ENCODE peak calls at places on chromosome 14, in ten cellular contexts. R, O, E, V, P, I, A, T, M and F are unnamed samples.

GRCh38 chr14:72049462-72049861 is 117.2 kb downstream of the RGS6 start:
- DNase-seq in T (no peak), V (no peak), O (no peak), E (no peak), I (peak), P (no peak), R (no peak), M (no peak), A (peak), F (no peak)

GRCh38 chr14:100841445-100842403 is 15.8 kb downstream of the MEG3 start:
- DNase-seq in A (no peak), M (no peak), E (no peak), R (peak), P (no peak), I (no peak), T (no peak), O (no peak), V (no peak), F (no peak)

GRCh38 chr14:77189479-77189878 is 7.9 kb downstream of the TMEM63C start:
- DNase-seq in P (no peak), T (no peak), A (no peak), I (no peak), O (no peak), V (no peak), R (no peak), M (no peak), E (no peak), F (no peak)

GRCh38 chr14:67935371-67935770 is 115.8 kb downstream of the RAD51B start:
- DNase-seq in M (no peak), E (no peak), T (no peak), R (no peak), O (no peak), I (no peak), V (no peak), A (no peak), P (no peak), F (no peak)

GRCh38 chr14:33061667-33062325 is 123.1 kb downstream of the NPAS3 start:
- DNase-seq in M (peak), E (no peak), I (peak), V (no peak), T (no peak), P (no peak), O (no peak), A (no peak), R (no peak), F (peak)

GRCh38 chr14:34324363-34324795 is 137.7 kb downstream of the SPTSSA start:
- DNase-seq in M (no peak), P (peak), A (peak), R (no peak), T (no peak), I (peak), V (peak), O (peak), E (no peak), F (peak)

GRCh38 chr14:53152909-53153701 is at the start of gene DDHD1:
- DNase-seq in R (peak), T (no peak), I (peak), V (peak), M (peak), P (peak), A (peak), E (peak), O (peak), F (peak)

GRCh38 chr14:75249251-75249957 is 29.2 kb upstream of the FOS start:
- DNase-seq in A (peak), P (no peak), T (no peak), E (no peak), V (peak), O (no peak), R (peak), M (no peak), I (peak), F (no peak)

GRCh38 chr14:83120187-83120586 is 1586.5 kb upstream of the SEL1L start:
- DNase-seq in M (no peak), T (no peak), E (no peak), V (no peak), O (no peak), I (peak), R (no peak), A (peak), P (no peak), F (no peak)

GRCh38 chr14:64550539-64551333 is 975 bp downstream of the PPP1R36 start:
- DNase-seq in P (no peak), E (no peak), M (no peak), V (no peak), I (no peak), T (no peak), R (no peak), O (no peak), A (no peak), F (no peak)

GRCh38 chr14:97946291-97946690 is 1149.1 kb downstream of the VRK1 start:
- DNase-seq in R (no peak), A (no peak), I (no peak), T (no peak), O (no peak), M (peak), E (no peak), V (no peak), P (no peak), F (peak)

GRCh38 chr14:81208489-81208888 is 12.3 kb downstream of the GTF2A1 start:
- DNase-seq in R (peak), A (peak), P (no peak), O (no peak), T (no peak), I (no peak), V (peak), E (no peak), M (no peak), F (no peak)

DNA sequence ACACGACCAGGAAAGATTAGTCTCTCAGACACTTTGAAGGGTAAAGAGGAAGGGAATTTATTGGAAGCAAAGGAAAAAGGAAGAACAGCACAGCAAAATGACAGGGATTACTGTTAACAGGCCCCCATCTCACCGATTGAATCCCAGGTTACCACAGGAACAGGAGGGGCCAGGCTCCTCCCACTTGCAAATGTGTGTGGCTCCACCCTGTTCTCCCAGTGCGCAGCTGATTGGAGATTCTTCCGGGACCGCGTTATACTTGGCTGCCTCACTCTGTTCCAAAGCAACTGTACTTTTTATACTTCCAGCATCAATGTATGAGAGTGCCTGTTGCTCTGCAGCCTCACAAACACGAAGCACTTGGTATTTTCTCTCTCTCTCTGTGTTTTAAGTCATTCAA is 273.6 kb upstream of the MDGA2 start:
- DNase-seq in V (no peak), I (no peak), P (peak), R (no peak), T (no peak), O (no peak), A (no peak), M (peak), E (no peak), F (peak)
- TF ChIP-seq CTCF in V (no peak), I (no peak), P (no peak), R (no peak), T (no peak), O (no peak), A (no peak), M (no peak), E (no peak), F (no peak)

GRCh38 chr14:106129274-106129673 is 602.9 kb downstream of the TMEM121 start:
- DNase-seq in O (no peak), T (no peak), V (no peak), R (no peak), P (no peak), I (no peak), M (no peak), A (no peak), E (no peak), F (no peak)
- TF ChIP-seq CTCF in O (no peak), T (no peak), V (no peak), R (no peak), P (no peak), I (no peak), M (no peak), A (no peak), E (no peak), F (no peak)

DNA sequence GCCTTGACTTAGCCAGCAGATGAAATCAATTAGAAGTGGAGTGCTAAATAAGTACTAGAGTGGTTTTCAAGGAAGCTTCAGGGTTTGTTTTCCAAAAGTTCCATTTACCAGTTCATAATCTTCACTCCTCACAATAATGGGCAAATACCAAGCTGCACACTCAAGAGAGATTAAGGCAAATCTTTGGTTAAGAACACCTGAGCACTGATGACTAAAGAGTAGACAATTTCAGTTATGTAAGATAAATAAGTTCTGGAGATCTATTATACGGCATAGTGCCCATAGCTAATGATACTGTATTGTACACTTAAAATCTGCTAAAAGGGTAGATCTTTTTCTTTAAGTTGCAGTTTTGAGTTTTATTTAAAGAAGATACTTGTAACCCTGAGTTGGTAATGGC is 125.0 kb downstream of the ARMH4 start:
- DNase-seq in P (no peak), I (peak), M (no peak), V (no peak), R (no peak), T (no peak), E (no peak), O (no peak), A (no peak), F (no peak)
- TF ChIP-seq CTCF in P (no peak), I (no peak), M (no peak), V (no peak), R (no peak), T (no peak), E (no peak), O (no peak), A (no peak), F (no peak)

GRCh38 chr14:39956372-39956771 is 524.1 kb upstream of the FBXO33 start:
- DNase-seq in O (no peak), V (no peak), I (no peak), R (no peak), E (no peak), T (no peak), A (peak), M (no peak), P (no peak), F (no peak)
- TF ChIP-seq CTCF in O (no peak), V (no peak), I (no peak), R (no peak), E (no peak), T (no peak), A (peak), M (no peak), P (no peak), F (peak)

GRCh38 chr14:103767306-103767894 is 51.8 kb downstream of the ZFYVE21 start:
- DNase-seq in O (no peak), P (no peak), I (no peak), A (no peak), V (no peak), M (no peak), T (no peak), E (no peak), R (no peak), F (no peak)

GRCh38 chr14:103775506-103775905 is 59.9 kb downstream of the ZFYVE21 start:
- DNase-seq in A (no peak), V (no peak), O (no peak), P (peak), E (no peak), I (no peak), R (no peak), T (no peak), M (no peak), F (no peak)

GRCh38 chr14:103772078-103772712 is 56.6 kb downstream of the ZFYVE21 start:
- DNase-seq in I (no peak), R (no peak), E (no peak), A (no peak), M (no peak), T (no peak), V (no peak), O (no peak), P (no peak), F (no peak)

GRCh38 chr14:103770500-103770899 is 54.9 kb downstream of the ZFYVE21 start:
- DNase-seq in A (no peak), M (no peak), O (no peak), V (no peak), R (no peak), I (no peak), P (no peak), T (no peak), E (no peak), F (no peak)

DNA sequence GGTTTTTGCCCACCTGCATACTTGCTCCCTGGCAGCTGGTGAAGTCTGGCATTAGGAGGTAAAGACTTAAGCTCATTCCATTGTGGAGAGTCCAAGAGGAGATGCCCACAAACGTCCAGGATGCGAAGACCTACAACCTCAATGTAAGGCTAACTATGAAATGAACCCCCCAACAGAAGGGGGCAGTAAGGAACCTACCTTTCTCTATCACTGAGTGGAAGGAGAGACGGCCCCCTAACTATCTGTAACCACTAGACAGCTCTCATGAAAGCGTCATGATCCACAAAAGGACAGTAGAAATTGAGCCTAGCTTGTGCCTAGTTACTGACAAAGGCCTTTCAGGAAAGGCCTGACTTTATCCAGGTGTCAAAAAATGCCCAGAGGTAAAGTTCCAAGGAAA is 55.3 kb downstream of the ZFYVE21 start:
- DNase-seq in O (no peak), A (no peak), T (no peak), V (no peak), R (no peak), I (no peak), M (no peak), P (no peak), E (no peak), F (no peak)
- TF ChIP-seq CTCF in O (no peak), A (no peak), T (no peak), V (no peak), R (no peak), I (peak), M (no peak), P (no peak), E (no peak), F (peak)

DNA sequence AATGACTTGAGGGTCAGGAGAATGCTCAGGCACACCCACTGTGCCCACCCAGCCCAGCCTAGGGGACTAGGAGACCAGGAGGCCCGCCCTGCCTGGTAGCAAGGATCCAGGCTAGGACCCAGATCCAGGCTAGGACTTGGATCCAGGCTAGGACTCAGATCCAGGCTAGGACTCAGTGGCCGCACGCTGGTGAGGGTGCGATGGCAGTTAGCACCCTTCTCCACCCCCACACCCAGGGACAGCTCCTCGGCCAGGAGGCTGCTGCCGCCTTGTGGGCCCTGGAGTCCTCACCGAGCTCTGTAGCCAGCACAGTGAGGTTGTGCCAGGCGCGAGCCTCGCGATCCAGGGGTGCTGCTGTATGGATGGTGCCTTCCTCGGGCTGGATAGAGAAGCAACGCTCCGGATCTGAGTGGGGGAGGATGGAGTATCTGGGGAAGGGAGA is 5.1 kb downstream of the CDH24 start:
- DNase-seq in A (no peak), I (no peak), P (peak), M (peak), R (no peak), O (no peak), V (no peak), T (no peak), E (no peak), F (peak)
- TF ChIP-seq CTCF in A (no peak), I (peak), P (no peak), M (no peak), R (peak), O (peak), V (peak), T (peak), E (no peak), F (peak)

GRCh38 chr14:66628646-66629045 is 120.7 kb downstream of the GPHN start:
- DNase-seq in E (no peak), I (no peak), T (no peak), R (no peak), V (no peak), M (no peak), A (no peak), P (no peak), O (peak), F (no peak)

GRCh38 chr14:66619952-66620351 is 112.0 kb downstream of the GPHN start:
- DNase-seq in P (no peak), R (no peak), I (no peak), A (no peak), E (no peak), M (no peak), T (no peak), O (no peak), V (no peak), F (no peak)

GRCh38 chr14:66623838-66624237 is 115.9 kb downstream of the GPHN start:
- DNase-seq in V (no peak), I (no peak), E (no peak), T (no peak), M (no peak), R (no peak), O (no peak), A (no peak), P (no peak), F (no peak)

GRCh38 chr14:66624319-66624937 is 116.5 kb downstream of the GPHN start:
- DNase-seq in I (peak), T (no peak), R (no peak), M (peak), E (no peak), O (peak), V (peak), A (peak), P (peak), F (peak)
- TF ChIP-seq CTCF in I (peak), T (peak), R (no peak), M (peak), E (peak), O (peak), V (peak), A (peak), P (peak), F (peak)

GRCh38 chr14:37114559-37114958 is 57.8 kb downstream of the SLC25A21 start:
- DNase-seq in E (no peak), M (no peak), T (no peak), O (no peak), V (no peak), P (no peak), A (no peak), I (no peak), R (no peak), F (no peak)

GRCh38 chr14:37118673-37119366 is 53.6 kb downstream of the SLC25A21 start:
- DNase-seq in O (no peak), M (no peak), I (no peak), E (no peak), T (no peak), R (no peak), A (no peak), P (no peak), V (no peak), F (no peak)

GRCh38 chr14:37114039-37114438 is 58.4 kb downstream of the SLC25A21 start:
- DNase-seq in R (no peak), E (no peak), O (peak), M (no peak), A (peak), P (no peak), I (peak), V (no peak), T (no peak), F (no peak)

GRCh38 chr14:37122288-37122687 is 50.1 kb downstream of the SLC25A21 start:
- DNase-seq in I (peak), V (no peak), P (no peak), T (no peak), R (no peak), E (no peak), M (no peak), A (peak), O (peak), F (no peak)

GRCh38 chr14:37116933-37117844 is 55.2 kb downstream of the SLC25A21 start:
- DNase-seq in M (no peak), O (peak), A (peak), V (no peak), P (no peak), T (peak), I (peak), E (no peak), R (no peak), F (no peak)
- TF ChIP-seq CTCF in M (no peak), O (peak), A (peak), V (no peak), P (no peak), T (peak), I (peak), E (no peak), R (peak), F (peak)